ENCODE peak calls at places on chromosomes 3 and 15, in five cellular contexts. O is GM23338, V is sigmoid colon, I is HCT116, B is pancreas. C is an unnamed sample.

GRCh38 chr3:113607219-113607596 is 74.9 kb downstream of the SIDT1 start:
- DNase-seq in O (peak; percentile 26), V (no peak), I (no peak), B (no peak), C (no peak)

GRCh38 chr3:155208183-155208582 is 85.3 kb downstream of the STRIT1 start:
- DNase-seq in I (no peak), B (no peak), O (no peak), V (no peak), C (no peak)

GRCh38 chr3:37814547-37814946 is 47.1 kb upstream of the CTDSPL start:
- DNase-seq in O (peak; percentile 66), V (no peak), B (no peak), I (no peak), C (no peak)

GRCh38 chr3:171677706-171678105 is 132.6 kb downstream of the PLD1 start:
- DNase-seq in O (no peak), B (no peak), V (no peak), I (no peak), C (no peak)

GRCh38 chr15:56821721-56822425 is 88.6 kb upstream of the ZNF280D start:
- DNase-seq in I (peak; percentile 48), B (peak; percentile 45), V (peak; percentile 74), O (peak; percentile 69), C (peak; percentile 78)

GRCh38 chr3:190180268-190180667 is 59.6 kb upstream of the P3H2 start:
- DNase-seq in O (no peak), V (no peak), B (no peak), I (no peak), C (no peak)

GRCh38 chr15:77025941-77026411 is 31.1 kb downstream of the PSTPIP1 start:
- DNase-seq in O (no peak), I (no peak), V (peak; percentile 22), B (no peak), C (peak; percentile 38)

GRCh38 chr3:180036678-180037455 is at the start of gene PEX5L:
- DNase-seq in I (no peak), V (no peak), B (peak; percentile 76), O (peak; percentile 91), C (peak; percentile 77)

GRCh38 chr15:30038667-30039523 is 43.9 kb upstream of the GOLGA8J start:
- DNase-seq in I (no peak), O (no peak), B (peak; percentile 58), V (no peak), C (no peak)

GRCh38 chr3:112101946-112102345 is 15.8 kb downstream of the C3orf52 start:
- DNase-seq in B (no peak), O (no peak), I (no peak), V (no peak), C (no peak)

GRCh38 chr15:64356443-64357040 is 569 bp upstream of the CSNK1G1 start:
- DNase-seq in I (peak; percentile 61), V (no peak), B (no peak), O (no peak), C (no peak)

GRCh38 chr15:70327328-70328136 is 229.8 kb upstream of the TLE3 start:
- DNase-seq in I (no peak), O (no peak), B (no peak), V (no peak), C (no peak)

GRCh38 chr3:144104679-144105078 is 133.1 kb downstream of the DIPK2A start:
- DNase-seq in O (no peak), V (no peak), I (no peak), B (no peak), C (no peak)

GRCh38 chr15:75416584-75416983 is 34.9 kb downstream of the SIN3A start:
- DNase-seq in O (no peak), I (no peak), B (no peak), V (no peak), C (no peak)

GRCh38 chr3:31531465-31531991 is 1.2 kb upstream of the STT3B start:
- DNase-seq in V (no peak), I (no peak), O (no peak), B (no peak), C (no peak)

GRCh38 chr3:71208273-71209095 is 375.0 kb downstream of the FOXP1 start:
- DNase-seq in V (no peak), O (no peak), I (no peak), B (no peak), C (no peak)

GRCh38 chr15:82539690-82540054 is 585 bp downstream of the RPS17 start:
- DNase-seq in O (no peak), V (no peak), I (no peak), B (no peak), C (no peak)

GRCh38 chr3:172107403-172107802 is 68.0 kb downstream of the FNDC3B start:
- DNase-seq in I (no peak), O (no peak), V (no peak), B (no peak), C (no peak)

GRCh38 chr15:89413877-89414276 is 79.3 kb upstream of the POLG start:
- DNase-seq in O (no peak), I (no peak), B (no peak), V (no peak), C (no peak)

GRCh38 chr3:33173103-33173502 is 45.5 kb downstream of the SUSD5 start:
- DNase-seq in B (no peak), I (no peak), V (no peak), O (no peak), C (no peak)

GRCh38 chr3:11238880-11239279 is 33.3 kb upstream of the ATG7 start:
- DNase-seq in I (peak; percentile 48), O (no peak), B (no peak), V (no peak), C (no peak)

GRCh38 chr3:64501298-64501906 is 186.4 kb downstream of the ADAMTS9 start:
- DNase-seq in I (no peak), V (no peak), B (no peak), O (no peak), C (no peak)

GRCh38 chr15:55868707-55869106 is 124.7 kb downstream of the NEDD4 start:
- DNase-seq in V (no peak), O (no peak), B (no peak), I (no peak), C (no peak)

GRCh38 chr3:155321418-155321817 is 27.9 kb upstream of the STRIT1 start:
- DNase-seq in O (no peak), B (no peak), I (no peak), V (no peak), C (no peak)

GRCh38 chr3:11678735-11679134 is 35.0 kb upstream of the VGLL4 start:
- DNase-seq in B (no peak), O (no peak), I (no peak), V (no peak), C (no peak)

GRCh38 chr3:171122212-171122611 is 95.7 kb upstream of the SLC2A2 start:
- DNase-seq in B (no peak), O (no peak), I (no peak), V (no peak), C (no peak)

GRCh38 chr3:110790631-110791030 is 281.0 kb upstream of the NECTIN3 start:
- DNase-seq in I (no peak), O (no peak), V (no peak), B (no peak), C (no peak)

GRCh38 chr15:68372291-68372811 is 59.6 kb downstream of the ITGA11 start:
- DNase-seq in O (peak; percentile 80), I (peak; percentile 18), B (no peak), V (peak; percentile 59), C (no peak)

GRCh38 chr15:43225201-43225949 is 4.6 kb upstream of the EPB42 start:
- DNase-seq in O (peak; percentile 93), V (no peak), B (no peak), I (peak; percentile 56), C (no peak)

GRCh38 chr3:44734646-44735168 is 5.3 kb downstream of the ZNF501 start:
- DNase-seq in O (no peak), I (no peak), B (no peak), V (no peak), C (no peak)

GRCh38 chr3:127264292-127264691 is 23.6 kb downstream of the PRR20G start:
- DNase-seq in I (no peak), O (no peak), B (no peak), V (no peak), C (no peak)
- H3K4me1 ChIP-seq in I (no peaks in the 10 kb centered on the region), O (no peaks in the 10 kb centered on the region), B (no peaks in the 10 kb centered on the region), V (no peaks in the 10 kb centered on the region), C (no peaks in the 10 kb centered on the region)

GRCh38 chr3:121924734-121925133 is 30.5 kb downstream of the SLC15A2 start:
- DNase-seq in O (no peak), I (no peak), B (no peak), V (no peak), C (no peak)
- H3K27ac ChIP-seq in O (no peak overlapping the region), I (no peak overlapping the region), B (no peak overlapping the region), V (no peak overlapping the region), C (no peak overlapping the region)

DNA sequence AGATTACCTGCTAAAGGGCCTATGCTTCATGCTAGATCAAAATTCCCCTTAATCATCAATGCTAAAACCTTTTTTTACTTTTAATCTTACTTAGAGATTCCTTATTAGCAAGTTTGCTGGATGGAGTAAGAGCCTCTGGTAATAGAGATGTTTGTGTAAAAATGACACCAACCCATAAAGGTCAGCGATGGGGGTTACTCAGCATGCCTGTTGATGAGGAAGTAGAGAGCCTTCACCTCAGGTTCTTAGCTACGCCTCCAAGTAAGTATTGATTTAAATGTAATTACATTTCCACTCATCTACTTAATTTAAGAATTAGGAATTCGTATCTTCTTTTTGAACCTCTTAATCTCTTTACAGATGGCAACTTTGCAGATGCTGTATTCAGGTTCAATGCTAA is 38.8 kb downstream of the DNAJC13 start:
- DNase-seq in I (no peak), O (no peak), V (no peak), B (no peak), C (no peak)
- H3K4me1 ChIP-seq in I (no peaks in the 10 kb centered on the region), O (no peaks in the 10 kb centered on the region), V (no peaks in the 10 kb centered on the region), B (no peaks in the 10 kb centered on the region), C (no peaks in the 10 kb centered on the region)

GRCh38 chr15:101085311-101085700 is 166.1 kb downstream of the LRRK1 start:
- DNase-seq in B (no peak), I (no peak), V (no peak), O (no peak), C (no peak)
- H3K27ac ChIP-seq in B (no peak overlapping the region), I (no peak overlapping the region), V (no peak overlapping the region), O (no peak overlapping the region), C (no peak overlapping the region)

DNA sequence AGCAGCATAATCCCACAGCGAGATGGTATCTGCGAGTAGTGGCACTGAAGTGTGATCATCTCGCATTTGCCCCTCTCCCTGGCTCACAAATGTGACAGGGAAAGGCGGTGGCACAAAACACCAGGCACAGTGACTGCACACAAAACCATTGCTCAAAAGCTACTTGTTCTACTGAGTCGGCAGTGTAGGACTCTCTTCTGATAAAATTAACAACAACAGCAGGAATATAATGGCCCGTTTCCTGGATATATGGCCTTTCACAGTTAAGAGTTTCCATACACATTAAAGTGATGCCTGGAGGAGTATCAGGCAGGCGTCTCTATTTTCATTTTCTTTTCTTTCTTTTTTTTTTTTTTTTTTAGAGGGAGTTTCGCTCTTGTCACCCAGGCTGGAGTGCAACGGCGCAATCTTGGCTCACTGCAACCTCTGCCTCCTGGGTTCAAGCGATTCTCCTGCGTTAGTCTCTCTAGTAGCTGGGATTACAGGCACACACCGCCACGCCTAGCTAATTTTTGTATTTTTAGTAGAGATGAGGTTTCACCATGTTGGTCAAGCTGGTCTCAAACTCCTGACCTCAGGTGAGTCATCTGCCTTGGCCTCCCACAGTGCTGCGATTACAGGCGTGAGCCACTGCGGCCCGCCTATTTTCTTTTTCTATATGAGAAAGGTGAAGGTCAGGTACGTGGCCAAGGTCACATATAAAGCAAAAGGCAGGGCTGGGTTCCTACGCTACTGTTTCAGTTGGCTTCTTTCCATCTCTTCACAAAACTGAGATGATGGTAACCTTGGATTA is 68.8 kb downstream of the MYO1E start:
- DNase-seq in V (no peak), O (no peak), I (no peak), B (no peak), C (no peak)
- H3K4me1 ChIP-seq in V (no peaks in the 10 kb centered on the region), O (peaks cover 24% of the 10 kb centered on the region), I (peaks cover 58% of the 10 kb centered on the region), B (peaks cover 15% of the 10 kb centered on the region), C (no peaks in the 10 kb centered on the region)

C was measured in aorta.